ENCODE peak calls at places on chromosomes 4 and X, in four cellular contexts. C is lower lobe of right lung, T is NCI-H345, U is substantia nigra. D is an unnamed sample.

GRCh38 chrX:112669834-112670233 is 9.9 kb downstream of the LHFPL1 start:
- DNase-seq in C (no peak), U (no peak), T (no peak), D (no peak)

GRCh38 chr4:109411964-109412363 is 21.7 kb upstream of the SEC24B start:
- DNase-seq in T (peak), C (no peak), U (peak), D (peak)

GRCh38 chrX:13064599-13065143 is 20.3 kb upstream of the FAM9C start:
- DNase-seq in T (no peak), U (no peak), C (no peak), D (no peak)

GRCh38 chr4:13036841-13037240 is 447.3 kb downstream of the RAB28 start:
- DNase-seq in C (no peak), T (no peak), U (no peak), D (no peak)

GRCh38 chr4:164807611-164808010 is 53.7 kb downstream of the SMIM31 start:
- DNase-seq in U (no peak), C (peak), T (no peak), D (no peak)

GRCh38 chrX:34275710-34276109 is 143.6 kb upstream of the FAM47A start:
- DNase-seq in C (no peak), U (no peak), T (peak), D (no peak)

GRCh38 chrX:387729-388128 is 1.0 kb upstream of the PPP2R3B start:
- DNase-seq in C (no peak), U (no peak), T (no peak), D (no peak)

GRCh38 chr4:8459867-8460453 is 19.4 kb downstream of the TRMT44 start:
- DNase-seq in U (no peak), T (no peak), C (no peak), D (no peak)

D was measured in NCI-H1105.